ENCODE peak calls at places on chromosome 12, in eight cellular contexts. H is small intestine, Q is tibial nerve, V is hippocampal formation, E is H9, O is mammary epithelial cell, M is non-pigmented ciliary epithelial cell, J is NCI-H1694 treated with DMSO at 0.1 percent for 48 hours. K is an unnamed sample.

GRCh38 chr12:102883204-102883799 is 33.7 kb downstream of the PAH start:
- DNase-seq in H (peak; percentile 35), Q (peak; percentile 63), V (peak; percentile 31), E (peak; percentile 74), O (peak; percentile 16), M (no peak), J (peak; percentile 14), K (no peak)

GRCh38 chr12:93203361-93203760 is 174.4 kb upstream of the NUDT4 start:
- DNase-seq in H (no peak), Q (no peak), V (no peak), E (no peak), O (no peak), M (no peak), J (no peak), K (no peak)

GRCh38 chr12:19544351-19544750 is 105.1 kb downstream of the AEBP2 start:
- DNase-seq in H (no peak), Q (no peak), V (no peak), E (no peak), O (no peak), M (no peak), J (no peak), K (no peak)

GRCh38 chr12:42086021-42086420 is 58.7 kb downstream of the GXYLT1 start:
- DNase-seq in H (no peak), Q (no peak), V (no peak), E (no peak), O (no peak), M (peak; percentile 19), J (peak; percentile 8), K (no peak)

GRCh38 chr12:51156366-51156765 is 16.6 kb downstream of the TFCP2 start:
- DNase-seq in H (no peak), Q (no peak), V (no peak), E (no peak), O (peak; percentile 5), M (no peak), J (no peak), K (no peak)

GRCh38 chr12:28899951-28900350 is 249.1 kb upstream of the FAR2 start:
- DNase-seq in H (no peak), Q (no peak), V (no peak), E (no peak), O (peak; percentile 95), M (peak; percentile 81), J (no peak), K (no peak)

GRCh38 chr12:57522887-57523705 is 472 bp downstream of the MBD6 start:
- DNase-seq in H (peak; percentile 44), Q (peak; percentile 43), V (no peak), E (no peak), O (peak; percentile 23), M (no peak), J (no peak), K (peak; percentile 93)

GRCh38 chr12:26358651-26359050 is 163.3 kb downstream of the SSPN start:
- DNase-seq in H (no peak), Q (no peak), V (no peak), E (no peak), O (no peak), M (no peak), J (no peak), K (no peak)

GRCh38 chr12:55933158-55933798 is 2.3 kb downstream of the DGKA start:
- DNase-seq in H (peak; percentile 91), Q (no peak), V (no peak), E (no peak), O (peak; percentile 97), M (no peak), J (no peak), K (no peak)

GRCh38 chr12:47704719-47705118 is 1.1 kb downstream of the RPAP3 start:
- DNase-seq in H (no peak), Q (no peak), V (no peak), E (no peak), O (no peak), M (no peak), J (no peak), K (no peak)

GRCh38 chr12:46389130-46389616 is 16.6 kb upstream of the SLC38A2 start:
- DNase-seq in H (no peak), Q (peak; percentile 88), V (no peak), E (no peak), O (no peak), M (peak; percentile 96), J (no peak), K (no peak)

GRCh38 chr12:6958609-6959375 is 7.6 kb downstream of the PTPN6 start:
- DNase-seq in H (peak; percentile 52), Q (no peak), V (no peak), E (no peak), O (no peak), M (no peak), J (no peak), K (no peak)

GRCh38 chr12:107760207-107760816 is 625 bp downstream of the PRDM4 start:
- DNase-seq in H (peak; percentile 41), Q (peak; percentile 11), V (no peak), E (peak; percentile 65), O (peak; percentile 21), M (no peak), J (no peak), K (no peak)

GRCh38 chr12:118853634-118854033 is 127.7 kb upstream of the SRRM4 start:
- DNase-seq in H (no peak), Q (no peak), V (no peak), E (peak; percentile 45), O (no peak), M (no peak), J (peak; percentile 68), K (no peak)

GRCh38 chr12:5889381-5890047 is 55.5 kb downstream of the ANO2 start:
- DNase-seq in H (no peak), Q (no peak), V (no peak), E (peak; percentile 41), O (no peak), M (no peak), J (no peak), K (peak; percentile 89)

GRCh38 chr12:121444842-121445202 is 44.9 kb downstream of the RNF34 start:
- DNase-seq in H (no peak), Q (no peak), V (no peak), E (no peak), O (no peak), M (no peak), J (peak; percentile 6), K (no peak)

GRCh38 chr12:114480309-114481199 is 74.6 kb upstream of the TBX5 start:
- DNase-seq in H (no peak), Q (no peak), V (no peak), E (peak; percentile 43), O (peak; percentile 30), M (no peak), J (no peak), K (no peak)

GRCh38 chr12:2629051-2629450 is 165.7 kb upstream of the FKBP4 start:
- DNase-seq in H (no peak), Q (no peak), V (no peak), E (no peak), O (no peak), M (no peak), J (no peak), K (no peak)

GRCh38 chr12:47366203-47366978 is 286.6 kb upstream of the AMIGO2 start:
- DNase-seq in H (no peak), Q (no peak), V (no peak), E (no peak), O (no peak), M (no peak), J (no peak), K (no peak)

GRCh38 chr12:108575199-108575912 is 13.0 kb downstream of the ISCU start:
- DNase-seq in H (no peak), Q (no peak), V (no peak), E (no peak), O (no peak), M (no peak), J (no peak), K (no peak)

GRCh38 chr12:112735296-112735695 is 56.3 kb upstream of the RPH3A start:
- DNase-seq in H (no peak), Q (no peak), V (no peak), E (no peak), O (no peak), M (no peak), J (no peak), K (no peak)

GRCh38 chr12:121524196-121524930 is 56.5 kb downstream of the KDM2B start:
- DNase-seq in H (no peak), Q (no peak), V (peak; percentile 28), E (no peak), O (no peak), M (no peak), J (no peak), K (no peak)

GRCh38 chr12:45191239-45191638 is 24.7 kb upstream of the ANO6 start:
- DNase-seq in H (peak; percentile 12), Q (no peak), V (no peak), E (no peak), O (peak; percentile 29), M (peak; percentile 24), J (no peak), K (no peak)

GRCh38 chr12:49930515-49931288 is 19.8 kb upstream of the AQP2 start:
- DNase-seq in H (no peak), Q (no peak), V (no peak), E (no peak), O (peak; percentile 71), M (no peak), J (no peak), K (no peak)

GRCh38 chr12:65756956-65757511 is 67.2 kb upstream of the HMGA2 start:
- DNase-seq in H (no peak), Q (no peak), V (no peak), E (no peak), O (no peak), M (no peak), J (no peak), K (no peak)

GRCh38 chr12:3442397-3442796 is 48.6 kb upstream of the PRMT8 start:
- DNase-seq in H (no peak), Q (no peak), V (no peak), E (no peak), O (no peak), M (no peak), J (no peak), K (no peak)

GRCh38 chr12:109999983-110000505 is 814 bp downstream of the ANKRD13A start:
- DNase-seq in H (peak; percentile 28), Q (no peak), V (no peak), E (no peak), O (peak; percentile 48), M (no peak), J (no peak), K (no peak)

GRCh38 chr12:129605666-129606065 is 298.2 kb downstream of the TMEM132D start:
- DNase-seq in H (no peak), Q (no peak), V (no peak), E (no peak), O (no peak), M (no peak), J (no peak), K (no peak)

GRCh38 chr12:52990206-52990605 is 16.1 kb upstream of the EIF4B start:
- DNase-seq in H (no peak), Q (no peak), V (no peak), E (no peak), O (no peak), M (no peak), J (no peak), K (no peak)

GRCh38 chr12:70508178-70508577 is 129.1 kb downstream of the PTPRB start:
- DNase-seq in H (no peak), Q (no peak), V (no peak), E (no peak), O (no peak), M (no peak), J (no peak), K (no peak)

GRCh38 chr12:47610847-47611246 is 95.0 kb downstream of the RPAP3 start:
- DNase-seq in H (no peak), Q (no peak), V (no peak), E (no peak), O (no peak), M (no peak), J (no peak), K (no peak)

GRCh38 chr12:75715323-75715644 is 203.9 kb upstream of the KRR1 start:
- DNase-seq in H (no peak), Q (no peak), V (no peak), E (no peak), O (no peak), M (no peak), J (no peak), K (no peak)

GRCh38 chr12:88934163-88934747 is 354.0 kb upstream of the KITLG start:
- DNase-seq in H (peak; percentile 87), Q (no peak), V (no peak), E (no peak), O (peak; percentile 87), M (no peak), J (no peak), K (no peak)

GRCh38 chr12:546920-547845 is 87.4 kb downstream of the B4GALNT3 start:
- DNase-seq in H (peak; percentile 57), Q (peak; percentile 20), V (peak; percentile 50), E (peak; percentile 84), O (peak; percentile 27), M (no peak), J (peak; percentile 71), K (no peak)

K was measured in esophagus muscularis mucosa.